ENCODE peak calls at places on chromosomes 16 and 17, in ten cellular contexts. One of them, this sample, is unnamed. For H3K9me3, the result is how much of the 10 kb centered on the place peaks cover.

GRCh38 chr17:63780507-63780906 is 6.5 kb downstream of the DDX42 start:
- DNase-seq in A549: peak
- DNase-seq in heart right ventricle: no peak
- DNase-seq in ovary: no peak
- DNase-seq in AG04450: no peak
- DNase-seq in gastrocnemius medialis: peak
- DNase-seq in lower lobe of right lung: no peak
- DNase-seq in uterus: no peak
- DNase-seq in heart left ventricle: no peak
- DNase-seq in tibial artery: no peak
- DNase-seq in this sample: no peak

GRCh38 chr16:66152841-66153525 is 213.5 kb upstream of the CDH5 start:
- DNase-seq in A549: peak
- DNase-seq in heart right ventricle: no peak
- DNase-seq in ovary: no peak
- DNase-seq in AG04450: peak
- DNase-seq in gastrocnemius medialis: no peak
- DNase-seq in lower lobe of right lung: no peak
- DNase-seq in uterus: no peak
- DNase-seq in heart left ventricle: no peak
- DNase-seq in tibial artery: no peak
- DNase-seq in this sample: no peak

GRCh38 chr17:81909966-81910839 is 996 bp downstream of the PCYT2 start:
- DNase-seq in A549: no peak
- DNase-seq in heart right ventricle: no peak
- DNase-seq in ovary: no peak
- DNase-seq in AG04450: no peak
- DNase-seq in gastrocnemius medialis: no peak
- DNase-seq in lower lobe of right lung: no peak
- DNase-seq in uterus: no peak
- DNase-seq in heart left ventricle: no peak
- DNase-seq in tibial artery: no peak
- DNase-seq in this sample: no peak

GRCh38 chr17:64281962-64282752 is 19.1 kb upstream of the TEX2 start:
- DNase-seq in A549: peak
- DNase-seq in heart right ventricle: peak
- DNase-seq in ovary: peak
- DNase-seq in AG04450: peak
- DNase-seq in gastrocnemius medialis: peak
- DNase-seq in lower lobe of right lung: peak
- DNase-seq in uterus: peak
- DNase-seq in heart left ventricle: peak
- DNase-seq in tibial artery: peak
- DNase-seq in this sample: peak

GRCh38 chr16:28607116-28607623 is 2.7 kb downstream of the SULT1A1 start:
- DNase-seq in A549: no peak
- DNase-seq in heart right ventricle: no peak
- DNase-seq in ovary: no peak
- DNase-seq in AG04450: no peak
- DNase-seq in gastrocnemius medialis: no peak
- DNase-seq in lower lobe of right lung: peak
- DNase-seq in uterus: no peak
- DNase-seq in heart left ventricle: no peak
- DNase-seq in tibial artery: no peak
- DNase-seq in this sample: no peak

GRCh38 chr16:86353185-86353584 is 157.1 kb upstream of the FOXF1 start:
- DNase-seq in A549: no peak
- DNase-seq in heart right ventricle: no peak
- DNase-seq in ovary: no peak
- DNase-seq in AG04450: peak
- DNase-seq in gastrocnemius medialis: no peak
- DNase-seq in lower lobe of right lung: no peak
- DNase-seq in uterus: no peak
- DNase-seq in heart left ventricle: no peak
- DNase-seq in tibial artery: no peak
- DNase-seq in this sample: no peak

GRCh38 chr17:59111539-59111938 is 4.9 kb upstream of the TRIM37 start:
- DNase-seq in A549: no peak
- DNase-seq in heart right ventricle: no peak
- DNase-seq in ovary: no peak
- DNase-seq in AG04450: no peak
- DNase-seq in gastrocnemius medialis: no peak
- DNase-seq in lower lobe of right lung: no peak
- DNase-seq in uterus: no peak
- DNase-seq in heart left ventricle: no peak
- DNase-seq in tibial artery: no peak
- DNase-seq in this sample: no peak

GRCh38 chr16:2032285-2033056 is 5.8 kb downstream of the NHERF2 start:
- DNase-seq in A549: no peak
- DNase-seq in heart right ventricle: no peak
- DNase-seq in ovary: no peak
- DNase-seq in AG04450: no peak
- DNase-seq in gastrocnemius medialis: no peak
- DNase-seq in lower lobe of right lung: no peak
- DNase-seq in uterus: peak
- DNase-seq in heart left ventricle: peak
- DNase-seq in tibial artery: no peak
- DNase-seq in this sample: peak

GRCh38 chr17:66525338-66525737 is 222.9 kb downstream of the PRKCA start:
- DNase-seq in A549: no peak
- DNase-seq in heart right ventricle: no peak
- DNase-seq in ovary: no peak
- DNase-seq in AG04450: no peak
- DNase-seq in gastrocnemius medialis: no peak
- DNase-seq in lower lobe of right lung: no peak
- DNase-seq in uterus: no peak
- DNase-seq in heart left ventricle: peak
- DNase-seq in tibial artery: no peak
- DNase-seq in this sample: peak

GRCh38 chr17:66524848-66525247 is 222.4 kb downstream of the PRKCA start:
- DNase-seq in A549: no peak
- DNase-seq in heart right ventricle: no peak
- DNase-seq in ovary: no peak
- DNase-seq in AG04450: no peak
- DNase-seq in gastrocnemius medialis: no peak
- DNase-seq in lower lobe of right lung: no peak
- DNase-seq in uterus: no peak
- DNase-seq in heart left ventricle: no peak
- DNase-seq in tibial artery: no peak
- DNase-seq in this sample: no peak

GRCh38 chr17:66522591-66523272 is 220.3 kb downstream of the PRKCA start:
- DNase-seq in A549: no peak
- DNase-seq in heart right ventricle: no peak
- DNase-seq in ovary: no peak
- DNase-seq in AG04450: no peak
- DNase-seq in gastrocnemius medialis: peak
- DNase-seq in lower lobe of right lung: no peak
- DNase-seq in uterus: peak
- DNase-seq in heart left ventricle: no peak
- DNase-seq in tibial artery: no peak
- DNase-seq in this sample: no peak

GRCh38 chr17:66520986-66521385 is 218.6 kb downstream of the PRKCA start:
- DNase-seq in A549: no peak
- DNase-seq in heart right ventricle: no peak
- DNase-seq in ovary: no peak
- DNase-seq in AG04450: no peak
- DNase-seq in gastrocnemius medialis: no peak
- DNase-seq in lower lobe of right lung: no peak
- DNase-seq in uterus: no peak
- DNase-seq in heart left ventricle: no peak
- DNase-seq in tibial artery: no peak
- DNase-seq in this sample: no peak

GRCh38 chr17:66523378-66524174 is 221.2 kb downstream of the PRKCA start:
- DNase-seq in A549: no peak
- DNase-seq in heart right ventricle: no peak
- DNase-seq in ovary: no peak
- DNase-seq in AG04450: peak
- DNase-seq in gastrocnemius medialis: no peak
- DNase-seq in lower lobe of right lung: no peak
- DNase-seq in uterus: no peak
- DNase-seq in heart left ventricle: no peak
- DNase-seq in tibial artery: no peak
- DNase-seq in this sample: no peak
- TF ChIP-seq CTCF in A549: no peak
- TF ChIP-seq CTCF in heart right ventricle: no peak
- TF ChIP-seq CTCF in ovary: no peak
- TF ChIP-seq CTCF in AG04450: no peak
- TF ChIP-seq CTCF in gastrocnemius medialis: no peak
- TF ChIP-seq CTCF in lower lobe of right lung: no peak
- TF ChIP-seq CTCF in uterus: no peak
- TF ChIP-seq CTCF in heart left ventricle: no peak
- TF ChIP-seq CTCF in tibial artery: no peak
- TF ChIP-seq CTCF in this sample: no peak

GRCh38 chr17:82956726-82957468 is 117.1 kb upstream of the ZNF750 start:
- DNase-seq in A549: no peak
- DNase-seq in heart right ventricle: no peak
- DNase-seq in ovary: peak
- DNase-seq in AG04450: no peak
- DNase-seq in gastrocnemius medialis: no peak
- DNase-seq in lower lobe of right lung: no peak
- DNase-seq in uterus: no peak
- DNase-seq in heart left ventricle: no peak
- DNase-seq in tibial artery: no peak
- DNase-seq in this sample: peak

GRCh38 chr17:82956146-82956725 is 116.4 kb upstream of the ZNF750 start:
- DNase-seq in A549: no peak
- DNase-seq in heart right ventricle: no peak
- DNase-seq in ovary: peak
- DNase-seq in AG04450: no peak
- DNase-seq in gastrocnemius medialis: no peak
- DNase-seq in lower lobe of right lung: no peak
- DNase-seq in uterus: peak
- DNase-seq in heart left ventricle: no peak
- DNase-seq in tibial artery: no peak
- DNase-seq in this sample: peak

GRCh38 chr17:82959242-82959930 is 119.6 kb upstream of the ZNF750 start:
- DNase-seq in A549: no peak
- DNase-seq in heart right ventricle: no peak
- DNase-seq in ovary: peak
- DNase-seq in AG04450: no peak
- DNase-seq in gastrocnemius medialis: no peak
- DNase-seq in lower lobe of right lung: no peak
- DNase-seq in uterus: no peak
- DNase-seq in heart left ventricle: no peak
- DNase-seq in tibial artery: no peak
- DNase-seq in this sample: peak

GRCh38 chr17:82957961-82958491 is 118.2 kb upstream of the ZNF750 start:
- DNase-seq in A549: no peak
- DNase-seq in heart right ventricle: no peak
- DNase-seq in ovary: peak
- DNase-seq in AG04450: no peak
- DNase-seq in gastrocnemius medialis: no peak
- DNase-seq in lower lobe of right lung: no peak
- DNase-seq in uterus: no peak
- DNase-seq in heart left ventricle: no peak
- DNase-seq in tibial artery: no peak
- DNase-seq in this sample: peak

DNA sequence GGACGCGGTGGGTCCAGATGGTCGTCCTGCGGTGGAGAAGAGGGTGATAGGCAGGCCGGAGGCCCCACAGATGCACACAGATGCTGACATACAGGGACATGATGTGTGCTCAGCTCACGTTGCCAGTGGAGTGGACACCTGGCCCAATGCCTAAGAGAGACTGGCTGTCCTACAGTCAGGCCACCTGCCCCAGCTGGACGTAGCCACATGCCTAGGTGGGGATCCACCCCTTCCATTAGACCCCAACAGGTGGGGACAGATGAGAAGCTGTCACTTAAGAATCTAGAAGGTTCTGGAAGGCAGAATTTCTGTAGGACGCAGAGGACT is 117.6 kb upstream of the ZNF750 start:
- DNase-seq in A549: no peak
- DNase-seq in heart right ventricle: no peak
- DNase-seq in ovary: no peak
- DNase-seq in AG04450: no peak
- DNase-seq in gastrocnemius medialis: no peak
- DNase-seq in lower lobe of right lung: no peak
- DNase-seq in uterus: no peak
- DNase-seq in heart left ventricle: no peak
- DNase-seq in tibial artery: no peak
- DNase-seq in this sample: no peak
- H3K9me3 ChIP-seq in A549: under half
- H3K9me3 ChIP-seq in heart right ventricle: under half
- H3K9me3 ChIP-seq in ovary: under half
- H3K9me3 ChIP-seq in AG04450: under half
- H3K9me3 ChIP-seq in gastrocnemius medialis: under half
- H3K9me3 ChIP-seq in lower lobe of right lung: under half
- H3K9me3 ChIP-seq in uterus: under half
- H3K9me3 ChIP-seq in heart left ventricle: under half
- H3K9me3 ChIP-seq in tibial artery: under half
- H3K9me3 ChIP-seq in this sample: under half

GRCh38 chr17:80512233-80512632 is 32.4 kb upstream of the RPTOR start:
- DNase-seq in A549: peak
- DNase-seq in heart right ventricle: no peak
- DNase-seq in ovary: no peak
- DNase-seq in AG04450: no peak
- DNase-seq in gastrocnemius medialis: no peak
- DNase-seq in lower lobe of right lung: no peak
- DNase-seq in uterus: no peak
- DNase-seq in heart left ventricle: no peak
- DNase-seq in tibial artery: no peak
- DNase-seq in this sample: no peak

GRCh38 chr17:80510132-80510531 is 33.7 kb upstream of the NPTX1 start:
- DNase-seq in A549: no peak
- DNase-seq in heart right ventricle: no peak
- DNase-seq in ovary: no peak
- DNase-seq in AG04450: no peak
- DNase-seq in gastrocnemius medialis: no peak
- DNase-seq in lower lobe of right lung: no peak
- DNase-seq in uterus: no peak
- DNase-seq in heart left ventricle: no peak
- DNase-seq in tibial artery: no peak
- DNase-seq in this sample: no peak

GRCh38 chr17:80513201-80513600 is 31.4 kb upstream of the RPTOR start:
- DNase-seq in A549: no peak
- DNase-seq in heart right ventricle: no peak
- DNase-seq in ovary: peak
- DNase-seq in AG04450: no peak
- DNase-seq in gastrocnemius medialis: no peak
- DNase-seq in lower lobe of right lung: no peak
- DNase-seq in uterus: no peak
- DNase-seq in heart left ventricle: no peak
- DNase-seq in tibial artery: no peak
- DNase-seq in this sample: no peak

GRCh38 chr17:80510772-80511171 is 33.9 kb upstream of the RPTOR start:
- DNase-seq in A549: no peak
- DNase-seq in heart right ventricle: no peak
- DNase-seq in ovary: no peak
- DNase-seq in AG04450: no peak
- DNase-seq in gastrocnemius medialis: no peak
- DNase-seq in lower lobe of right lung: no peak
- DNase-seq in uterus: no peak
- DNase-seq in heart left ventricle: no peak
- DNase-seq in tibial artery: no peak
- DNase-seq in this sample: no peak

DNA sequence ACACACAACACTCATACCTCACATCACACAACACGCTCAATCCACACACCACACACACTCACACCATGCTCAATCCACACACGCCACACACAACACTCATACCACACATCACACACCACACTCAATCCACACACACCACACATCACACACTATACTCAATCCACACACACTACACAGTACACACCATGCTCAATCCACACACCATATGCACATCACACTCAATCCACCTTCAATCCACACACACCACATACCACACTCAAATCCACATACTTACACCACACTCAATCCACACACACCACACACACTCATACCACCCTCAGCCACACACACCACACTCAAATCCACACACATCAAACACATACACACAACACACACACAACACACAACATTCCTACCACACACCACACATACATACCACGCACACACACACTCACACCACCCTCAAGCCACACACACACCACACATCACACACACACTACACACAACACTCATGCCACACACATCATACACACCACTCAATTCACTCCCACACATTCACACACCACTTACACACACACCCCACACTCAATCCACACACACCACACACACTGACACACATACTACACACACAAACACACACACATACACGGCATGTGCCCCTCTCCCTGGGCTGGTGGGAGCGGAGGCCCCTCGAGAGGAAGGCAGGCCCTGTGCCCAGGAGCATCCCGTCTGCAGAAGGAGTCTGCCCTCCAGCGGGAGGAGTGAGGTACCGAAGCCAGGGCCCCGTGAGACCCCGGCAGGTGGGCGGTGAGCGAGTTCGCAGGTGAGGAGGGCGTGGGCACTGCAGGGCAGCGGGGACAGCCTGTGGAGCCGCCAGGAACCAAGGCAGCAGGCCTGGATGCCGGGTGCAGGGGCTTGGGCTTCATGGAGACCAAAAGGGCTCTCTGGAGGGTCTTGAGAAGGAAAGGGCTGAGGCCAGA is 33.1 kb upstream of the RPTOR start:
- DNase-seq in A549: no peak
- DNase-seq in heart right ventricle: no peak
- DNase-seq in ovary: no peak
- DNase-seq in AG04450: no peak
- DNase-seq in gastrocnemius medialis: no peak
- DNase-seq in lower lobe of right lung: no peak
- DNase-seq in uterus: no peak
- DNase-seq in heart left ventricle: no peak
- DNase-seq in tibial artery: no peak
- DNase-seq in this sample: no peak
- TF ChIP-seq CTCF in A549: no peak
- TF ChIP-seq CTCF in heart right ventricle: no peak
- TF ChIP-seq CTCF in ovary: no peak
- TF ChIP-seq CTCF in AG04450: no peak
- TF ChIP-seq CTCF in gastrocnemius medialis: no peak
- TF ChIP-seq CTCF in lower lobe of right lung: no peak
- TF ChIP-seq CTCF in uterus: no peak
- TF ChIP-seq CTCF in heart left ventricle: no peak
- TF ChIP-seq CTCF in tibial artery: no peak
- TF ChIP-seq CTCF in this sample: no peak

GRCh38 chr17:70048020-70048419 is 27.0 kb upstream of the KCNJ16 start:
- DNase-seq in A549: no peak
- DNase-seq in heart right ventricle: no peak
- DNase-seq in ovary: no peak
- DNase-seq in AG04450: no peak
- DNase-seq in gastrocnemius medialis: no peak
- DNase-seq in lower lobe of right lung: no peak
- DNase-seq in uterus: no peak
- DNase-seq in heart left ventricle: no peak
- DNase-seq in tibial artery: no peak
- DNase-seq in this sample: no peak
- H3K9me3 ChIP-seq in A549: under half
- H3K9me3 ChIP-seq in heart right ventricle: under half
- H3K9me3 ChIP-seq in ovary: under half
- H3K9me3 ChIP-seq in AG04450: under half
- H3K9me3 ChIP-seq in gastrocnemius medialis: under half
- H3K9me3 ChIP-seq in lower lobe of right lung: under half
- H3K9me3 ChIP-seq in uterus: under half
- H3K9me3 ChIP-seq in heart left ventricle: under half
- H3K9me3 ChIP-seq in tibial artery: under half
- H3K9me3 ChIP-seq in this sample: under half